ENCODE peak calls at places on chromosomes 2 and 18, in six cellular contexts. One of them, this sample, is unnamed.
A peak's percentile ranks its signal among the peaks of the same experiment; 100 is the strongest.

GRCh38 chr2:85826990-85827878 is 61.6 kb downstream of the ST3GAL5 start:
- DNase-seq in NCI-H510A: peak; percentile 47
- DNase-seq in heart right ventricle: peak; percentile 73
- DNase-seq in effector CD4-positive, alpha-beta T cell: peak; percentile 75
- DNase-seq in Right ventricle myocardium superior: peak; percentile 88
- DNase-seq in naive thymus-derived CD4-positive, alpha-beta T cell: peak; percentile 81
- DNase-seq in this sample: peak; percentile 7

GRCh38 chr2:88560619-88561307 is 66.5 kb downstream of the EIF2AK3 start:
- DNase-seq in NCI-H510A: no peak
- DNase-seq in heart right ventricle: no peak
- DNase-seq in effector CD4-positive, alpha-beta T cell: no peak
- DNase-seq in Right ventricle myocardium superior: no peak
- DNase-seq in naive thymus-derived CD4-positive, alpha-beta T cell: no peak
- DNase-seq in this sample: no peak

GRCh38 chr18:72161686-72162085 is 382.5 kb downstream of the CBLN2 start:
- DNase-seq in NCI-H510A: peak; percentile 18
- DNase-seq in heart right ventricle: no peak
- DNase-seq in effector CD4-positive, alpha-beta T cell: no peak
- DNase-seq in Right ventricle myocardium superior: no peak
- DNase-seq in naive thymus-derived CD4-positive, alpha-beta T cell: no peak
- DNase-seq in this sample: no peak

GRCh38 chr18:33231474-33232317 is 208.8 kb downstream of the CCDC178 start:
- DNase-seq in NCI-H510A: peak; percentile 88
- DNase-seq in heart right ventricle: peak; percentile 69
- DNase-seq in effector CD4-positive, alpha-beta T cell: no peak
- DNase-seq in Right ventricle myocardium superior: peak; percentile 47
- DNase-seq in naive thymus-derived CD4-positive, alpha-beta T cell: peak; percentile 31
- DNase-seq in this sample: peak; percentile 50

GRCh38 chr18:50424877-50425690 is 50.2 kb downstream of the SKA1 start:
- DNase-seq in NCI-H510A: no peak
- DNase-seq in heart right ventricle: peak; percentile 69
- DNase-seq in effector CD4-positive, alpha-beta T cell: no peak
- DNase-seq in Right ventricle myocardium superior: peak; percentile 57
- DNase-seq in naive thymus-derived CD4-positive, alpha-beta T cell: no peak
- DNase-seq in this sample: no peak

GRCh38 chr2:190970170-190970569 is 43.8 kb downstream of the STAT1 start:
- DNase-seq in NCI-H510A: no peak
- DNase-seq in heart right ventricle: no peak
- DNase-seq in effector CD4-positive, alpha-beta T cell: no peak
- DNase-seq in Right ventricle myocardium superior: no peak
- DNase-seq in naive thymus-derived CD4-positive, alpha-beta T cell: no peak
- DNase-seq in this sample: no peak

GRCh38 chr2:68995911-68996310 is 17.1 kb upstream of the ANTXR1 start:
- DNase-seq in NCI-H510A: no peak
- DNase-seq in heart right ventricle: no peak
- DNase-seq in effector CD4-positive, alpha-beta T cell: no peak
- DNase-seq in Right ventricle myocardium superior: no peak
- DNase-seq in naive thymus-derived CD4-positive, alpha-beta T cell: no peak
- DNase-seq in this sample: no peak

GRCh38 chr18:60259052-60259681 is 113.4 kb downstream of the MC4R start:
- DNase-seq in NCI-H510A: no peak
- DNase-seq in heart right ventricle: no peak
- DNase-seq in effector CD4-positive, alpha-beta T cell: no peak
- DNase-seq in Right ventricle myocardium superior: no peak
- DNase-seq in naive thymus-derived CD4-positive, alpha-beta T cell: no peak
- DNase-seq in this sample: no peak

GRCh38 chr2:125745514-125745913 is 910.4 kb upstream of the GYPC start:
- DNase-seq in NCI-H510A: peak; percentile 10
- DNase-seq in heart right ventricle: peak; percentile 26
- DNase-seq in effector CD4-positive, alpha-beta T cell: no peak
- DNase-seq in Right ventricle myocardium superior: no peak
- DNase-seq in naive thymus-derived CD4-positive, alpha-beta T cell: no peak
- DNase-seq in this sample: peak; percentile 50

GRCh38 chr2:152718909-152719645 is 657 bp downstream of the ARL6IP6 start:
- DNase-seq in NCI-H510A: peak; percentile 37
- DNase-seq in heart right ventricle: no peak
- DNase-seq in effector CD4-positive, alpha-beta T cell: peak; percentile 4
- DNase-seq in Right ventricle myocardium superior: no peak
- DNase-seq in naive thymus-derived CD4-positive, alpha-beta T cell: no peak
- DNase-seq in this sample: peak; percentile 34

GRCh38 chr2:120052597-120052996 is 39.7 kb downstream of the EPB41L5 start:
- DNase-seq in NCI-H510A: no peak
- DNase-seq in heart right ventricle: no peak
- DNase-seq in effector CD4-positive, alpha-beta T cell: no peak
- DNase-seq in Right ventricle myocardium superior: no peak
- DNase-seq in naive thymus-derived CD4-positive, alpha-beta T cell: no peak
- DNase-seq in this sample: no peak

GRCh38 chr2:193377789-193378188 is 1183.1 kb upstream of the TMEFF2 start:
- DNase-seq in NCI-H510A: no peak
- DNase-seq in heart right ventricle: no peak
- DNase-seq in effector CD4-positive, alpha-beta T cell: no peak
- DNase-seq in Right ventricle myocardium superior: no peak
- DNase-seq in naive thymus-derived CD4-positive, alpha-beta T cell: no peak
- DNase-seq in this sample: no peak

GRCh38 chr2:173922760-173923159 is 42.4 kb downstream of the SP3 start:
- DNase-seq in NCI-H510A: no peak
- DNase-seq in heart right ventricle: no peak
- DNase-seq in effector CD4-positive, alpha-beta T cell: no peak
- DNase-seq in Right ventricle myocardium superior: no peak
- DNase-seq in naive thymus-derived CD4-positive, alpha-beta T cell: no peak
- DNase-seq in this sample: no peak

GRCh38 chr2:238714038-238714528 is 133.8 kb upstream of the TWIST2 start:
- DNase-seq in NCI-H510A: no peak
- DNase-seq in heart right ventricle: no peak
- DNase-seq in effector CD4-positive, alpha-beta T cell: no peak
- DNase-seq in Right ventricle myocardium superior: no peak
- DNase-seq in naive thymus-derived CD4-positive, alpha-beta T cell: no peak
- DNase-seq in this sample: no peak

GRCh38 chr2:67318966-67319590 is 78.1 kb upstream of the ETAA1 start:
- DNase-seq in NCI-H510A: no peak
- DNase-seq in heart right ventricle: no peak
- DNase-seq in effector CD4-positive, alpha-beta T cell: no peak
- DNase-seq in Right ventricle myocardium superior: no peak
- DNase-seq in naive thymus-derived CD4-positive, alpha-beta T cell: no peak
- DNase-seq in this sample: no peak

GRCh38 chr2:231525248-231526163 is 4.7 kb downstream of the NMUR1 start:
- DNase-seq in NCI-H510A: no peak
- DNase-seq in heart right ventricle: no peak
- DNase-seq in effector CD4-positive, alpha-beta T cell: no peak
- DNase-seq in Right ventricle myocardium superior: no peak
- DNase-seq in naive thymus-derived CD4-positive, alpha-beta T cell: no peak
- DNase-seq in this sample: no peak

GRCh38 chr2:231715988-231716616 is 7.8 kb downstream of the PTMA start:
- DNase-seq in NCI-H510A: no peak
- DNase-seq in heart right ventricle: no peak
- DNase-seq in effector CD4-positive, alpha-beta T cell: no peak
- DNase-seq in Right ventricle myocardium superior: peak; percentile 33
- DNase-seq in naive thymus-derived CD4-positive, alpha-beta T cell: no peak
- DNase-seq in this sample: no peak

GRCh38 chr2:16039055-16039454 is 98.7 kb downstream of the MYCN start:
- DNase-seq in NCI-H510A: no peak
- DNase-seq in heart right ventricle: no peak
- DNase-seq in effector CD4-positive, alpha-beta T cell: no peak
- DNase-seq in Right ventricle myocardium superior: no peak
- DNase-seq in naive thymus-derived CD4-positive, alpha-beta T cell: no peak
- DNase-seq in this sample: no peak

GRCh38 chr2:24017711-24018110 is 7.8 kb downstream of the MFSD2B start:
- DNase-seq in NCI-H510A: no peak
- DNase-seq in heart right ventricle: no peak
- DNase-seq in effector CD4-positive, alpha-beta T cell: no peak
- DNase-seq in Right ventricle myocardium superior: no peak
- DNase-seq in naive thymus-derived CD4-positive, alpha-beta T cell: no peak
- DNase-seq in this sample: no peak

GRCh38 chr2:236984046-236984445 is 101.6 kb upstream of the COPS8 start:
- DNase-seq in NCI-H510A: no peak
- DNase-seq in heart right ventricle: no peak
- DNase-seq in effector CD4-positive, alpha-beta T cell: no peak
- DNase-seq in Right ventricle myocardium superior: no peak
- DNase-seq in naive thymus-derived CD4-positive, alpha-beta T cell: no peak
- DNase-seq in this sample: no peak

GRCh38 chr2:71922501-71923142 is 225.0 kb downstream of the CYP26B1 start:
- DNase-seq in NCI-H510A: no peak
- DNase-seq in heart right ventricle: no peak
- DNase-seq in effector CD4-positive, alpha-beta T cell: no peak
- DNase-seq in Right ventricle myocardium superior: no peak
- DNase-seq in naive thymus-derived CD4-positive, alpha-beta T cell: no peak
- DNase-seq in this sample: no peak

GRCh38 chr2:160790738-160791137 is 297.1 kb upstream of the RBMS1 start:
- DNase-seq in NCI-H510A: no peak
- DNase-seq in heart right ventricle: no peak
- DNase-seq in effector CD4-positive, alpha-beta T cell: no peak
- DNase-seq in Right ventricle myocardium superior: no peak
- DNase-seq in naive thymus-derived CD4-positive, alpha-beta T cell: no peak
- DNase-seq in this sample: no peak

GRCh38 chr2:196990092-196990491 is 63.6 kb upstream of the PGAP1 start:
- DNase-seq in NCI-H510A: no peak
- DNase-seq in heart right ventricle: no peak
- DNase-seq in effector CD4-positive, alpha-beta T cell: no peak
- DNase-seq in Right ventricle myocardium superior: no peak
- DNase-seq in naive thymus-derived CD4-positive, alpha-beta T cell: no peak
- DNase-seq in this sample: no peak

GRCh38 chr2:171830039-171830438 is 64.0 kb downstream of the SLC25A12 start:
- DNase-seq in NCI-H510A: no peak
- DNase-seq in heart right ventricle: no peak
- DNase-seq in effector CD4-positive, alpha-beta T cell: no peak
- DNase-seq in Right ventricle myocardium superior: no peak
- DNase-seq in naive thymus-derived CD4-positive, alpha-beta T cell: no peak
- DNase-seq in this sample: no peak

GRCh38 chr18:58788470-58788869 is 76.2 kb upstream of the ZNF532 start:
- DNase-seq in NCI-H510A: no peak
- DNase-seq in heart right ventricle: no peak
- DNase-seq in effector CD4-positive, alpha-beta T cell: no peak
- DNase-seq in Right ventricle myocardium superior: no peak
- DNase-seq in naive thymus-derived CD4-positive, alpha-beta T cell: no peak
- DNase-seq in this sample: no peak

GRCh38 chr2:149313512-149313972 is 16.8 kb upstream of the LYPD6 start:
- DNase-seq in NCI-H510A: peak; percentile 6
- DNase-seq in heart right ventricle: peak; percentile 3
- DNase-seq in effector CD4-positive, alpha-beta T cell: no peak
- DNase-seq in Right ventricle myocardium superior: no peak
- DNase-seq in naive thymus-derived CD4-positive, alpha-beta T cell: no peak
- DNase-seq in this sample: peak; percentile 77

GRCh38 chr2:163736433-163737168 is 793 bp upstream of the FIGN start:
- DNase-seq in NCI-H510A: no peak
- DNase-seq in heart right ventricle: peak; percentile 34
- DNase-seq in effector CD4-positive, alpha-beta T cell: no peak
- DNase-seq in Right ventricle myocardium superior: peak; percentile 72
- DNase-seq in naive thymus-derived CD4-positive, alpha-beta T cell: no peak
- DNase-seq in this sample: no peak

This sample was measured in NCI-H187.